ENCODE peak calls at places on chromosomes 3 and 15, in five cellular contexts. L, B, E, C and Q are unnamed samples. For H3K4me1, the result is how much of the 10 kb centered on the place peaks cover.

GRCh38 chr3:58521002-58521670 is 15.9 kb downstream of the ACOX2 start:
- DNase-seq in L (no peak), B (no peak), E (no peak), C (no peak), Q (peak)

GRCh38 chr15:95324596-95325135 is 1005.8 kb upstream of the NR2F2 start:
- DNase-seq in L (no peak), B (no peak), E (no peak), C (no peak), Q (no peak)

GRCh38 chr3:54427951-54428871 is 305.9 kb downstream of the CACNA2D3 start:
- DNase-seq in L (peak), B (peak), E (peak), C (peak), Q (peak)

GRCh38 chr3:66797916-66798560 is 200.1 kb upstream of the KBTBD8 start:
- DNase-seq in L (peak), B (peak), E (no peak), C (no peak), Q (peak)

GRCh38 chr15:80830677-80831076 is 51.5 kb downstream of the CEMIP start:
- DNase-seq in L (no peak), B (no peak), E (no peak), C (no peak), Q (no peak)

GRCh38 chr3:128650096-128651050 is at the start of gene RPN1:
- DNase-seq in L (peak), B (peak), E (peak), C (peak), Q (peak)

GRCh38 chr3:139538733-139539132 is 809 bp downstream of the RBP1 start:
- DNase-seq in L (peak), B (peak), E (peak), C (no peak), Q (peak)

GRCh38 chr15:99720533-99720932 is 12.7 kb downstream of the LYSMD4 start:
- DNase-seq in L (no peak), B (no peak), E (peak), C (no peak), Q (no peak)

GRCh38 chr15:66993874-66994696 is 71.3 kb upstream of the SMAD3 start:
- DNase-seq in L (no peak), B (no peak), E (no peak), C (no peak), Q (no peak)

GRCh38 chr15:55289011-55289572 is 521 bp downstream of the RAB27A start:
- DNase-seq in L (peak), B (peak), E (peak), C (peak), Q (peak)

GRCh38 chr3:101701696-101702634 is 15.4 kb upstream of the RPL24 start:
- DNase-seq in L (no peak), B (no peak), E (no peak), C (no peak), Q (no peak)

GRCh38 chr3:138082085-138082991 is 33.1 kb downstream of the DZIP1L start:
- DNase-seq in L (no peak), B (no peak), E (no peak), C (peak), Q (no peak)

GRCh38 chr3:175469124-175469523 is 610.0 kb downstream of the NAALADL2 start:
- DNase-seq in L (no peak), B (no peak), E (no peak), C (no peak), Q (no peak)

GRCh38 chr3:64992462-64993285 is 304.9 kb upstream of the ADAMTS9 start:
- DNase-seq in L (peak), B (no peak), E (no peak), C (no peak), Q (peak)

GRCh38 chr3:82048711-82049110 is 287.3 kb upstream of the GBE1 start:
- DNase-seq in L (no peak), B (no peak), E (no peak), C (no peak), Q (no peak)

GRCh38 chr3:170717410-170718402 is 131.8 kb upstream of the SLC7A14 start:
- DNase-seq in L (peak), B (no peak), E (no peak), C (no peak), Q (no peak)

GRCh38 chr3:194003128-194004057 is 132.6 kb upstream of the HES1 start:
- DNase-seq in L (peak), B (peak), E (peak), C (peak), Q (peak)

GRCh38 chr3:158452324-158452723 is 118.7 kb upstream of the MLF1 start:
- DNase-seq in L (no peak), B (no peak), E (no peak), C (no peak), Q (no peak)

GRCh38 chr3:141659821-141660597 is 78.1 kb upstream of the RNF7 start:
- DNase-seq in L (peak), B (peak), E (peak), C (peak), Q (peak)

GRCh38 chr3:98325055-98325454 is 28.6 kb upstream of the OR5K4 start:
- DNase-seq in L (peak), B (peak), E (no peak), C (no peak), Q (peak)

GRCh38 chr3:170961616-170962400 is 53.4 kb upstream of the EIF5A2 start:
- DNase-seq in L (no peak), B (peak), E (no peak), C (peak), Q (no peak)

GRCh38 chr3:71447803-71448202 is 135.7 kb downstream of the FOXP1 start:
- DNase-seq in L (no peak), B (no peak), E (no peak), C (no peak), Q (no peak)

GRCh38 chr15:100703032-100703578 is 100.7 kb downstream of the ASB7 start:
- DNase-seq in L (no peak), B (no peak), E (peak), C (peak), Q (peak)

GRCh38 chr3:99920530-99921376 is 103.1 kb downstream of the CMSS1 start:
- DNase-seq in L (peak), B (peak), E (no peak), C (peak), Q (peak)

GRCh38 chr3:70108072-70108471 is 108.5 kb downstream of the SAMMSON start:
- DNase-seq in L (peak), B (peak), E (no peak), C (peak), Q (peak)

GRCh38 chr3:112126501-112126900 is 6.5 kb downstream of the GCSAM start:
- DNase-seq in L (no peak), B (no peak), E (no peak), C (no peak), Q (peak)
- H3K4me1 ChIP-seq in L (under half), B (under half), E (under half), C (under half), Q (under half)

DNA sequence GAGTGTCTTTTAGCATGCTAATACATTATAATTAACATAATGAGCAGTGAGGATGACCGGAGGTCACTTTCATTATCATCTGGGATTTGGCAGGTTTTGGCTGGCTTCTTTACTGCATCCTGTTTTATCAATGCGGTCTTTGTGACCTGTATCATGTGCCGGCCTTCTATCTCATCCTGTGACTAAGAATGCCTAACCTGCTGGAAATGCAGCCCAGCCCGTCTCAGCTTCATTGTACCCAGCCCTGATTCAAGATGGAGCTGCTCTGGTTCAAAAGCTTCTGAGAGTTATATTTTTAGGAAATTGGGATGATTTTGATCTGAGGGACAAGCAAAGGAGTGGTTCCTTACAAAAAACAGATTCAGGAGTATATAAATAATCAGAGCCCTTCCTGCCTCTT is 9.2 kb upstream of the ZBTB20 start:
- DNase-seq in L (peak), B (no peak), E (no peak), C (no peak), Q (no peak)
- H3K27ac ChIP-seq in L (no peak), B (no peak), E (peak), C (no peak), Q (no peak)

DNA sequence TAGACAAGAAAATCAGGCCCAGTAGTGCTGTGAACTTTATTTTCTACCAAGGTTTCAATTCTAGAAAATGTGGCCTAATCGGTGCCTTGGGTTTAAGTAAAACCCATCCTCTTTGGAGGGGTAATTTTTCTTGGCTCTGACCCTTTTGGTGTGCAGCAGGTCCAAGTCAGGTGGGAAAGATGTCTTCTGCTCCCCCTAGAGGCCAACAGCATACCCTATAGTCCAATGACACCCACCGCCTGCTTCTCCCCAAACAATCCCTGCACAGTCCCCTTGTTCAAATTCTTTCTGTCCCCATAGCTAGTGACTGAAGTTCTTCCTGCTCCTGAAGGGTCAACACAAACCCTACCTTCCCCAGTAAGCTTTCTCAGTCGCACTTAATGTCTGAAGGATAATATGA is 261.8 kb upstream of the GOLGA6L4 start:
- DNase-seq in L (no peak), B (no peak), E (no peak), C (peak), Q (peak)
- TF ChIP-seq CTCF in L (no peak), B (no peak), E (no peak), C (no peak), Q (peak)

DNA sequence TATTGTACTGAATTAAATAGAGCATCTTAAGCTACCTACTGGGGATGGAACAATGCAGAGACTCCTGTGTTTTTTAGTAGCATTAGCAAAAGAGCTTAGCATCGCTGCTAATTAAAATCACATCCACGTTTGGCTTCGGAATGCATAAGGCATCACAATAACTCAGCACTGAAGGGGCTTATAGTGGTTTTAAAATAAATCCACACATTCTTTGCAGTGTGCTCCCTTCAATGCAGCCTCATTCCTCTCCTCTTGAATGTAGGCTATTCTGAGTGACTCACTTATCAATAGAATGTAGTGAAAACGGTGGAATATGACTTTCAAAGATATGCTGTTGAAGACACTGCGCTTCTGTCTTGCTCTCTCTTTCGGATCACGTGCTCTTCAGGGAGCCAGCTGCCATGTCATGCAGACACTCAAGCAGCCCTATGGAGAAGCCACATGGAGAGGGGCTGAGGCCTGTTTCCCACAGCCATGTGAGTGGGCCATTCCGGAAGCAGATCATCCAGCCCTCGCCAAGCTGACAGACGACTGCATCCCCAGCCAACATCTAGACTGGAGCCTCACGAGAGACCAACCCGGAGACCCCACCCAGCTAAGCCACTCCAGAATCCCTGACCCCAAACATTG is 87.4 kb downstream of the CRYGS start:
- DNase-seq in L (no peak), B (no peak), E (no peak), C (no peak), Q (no peak)
- H3K4me1 ChIP-seq in L (under half), B (under half), E (under half), C (under half), Q (under half)

DNA sequence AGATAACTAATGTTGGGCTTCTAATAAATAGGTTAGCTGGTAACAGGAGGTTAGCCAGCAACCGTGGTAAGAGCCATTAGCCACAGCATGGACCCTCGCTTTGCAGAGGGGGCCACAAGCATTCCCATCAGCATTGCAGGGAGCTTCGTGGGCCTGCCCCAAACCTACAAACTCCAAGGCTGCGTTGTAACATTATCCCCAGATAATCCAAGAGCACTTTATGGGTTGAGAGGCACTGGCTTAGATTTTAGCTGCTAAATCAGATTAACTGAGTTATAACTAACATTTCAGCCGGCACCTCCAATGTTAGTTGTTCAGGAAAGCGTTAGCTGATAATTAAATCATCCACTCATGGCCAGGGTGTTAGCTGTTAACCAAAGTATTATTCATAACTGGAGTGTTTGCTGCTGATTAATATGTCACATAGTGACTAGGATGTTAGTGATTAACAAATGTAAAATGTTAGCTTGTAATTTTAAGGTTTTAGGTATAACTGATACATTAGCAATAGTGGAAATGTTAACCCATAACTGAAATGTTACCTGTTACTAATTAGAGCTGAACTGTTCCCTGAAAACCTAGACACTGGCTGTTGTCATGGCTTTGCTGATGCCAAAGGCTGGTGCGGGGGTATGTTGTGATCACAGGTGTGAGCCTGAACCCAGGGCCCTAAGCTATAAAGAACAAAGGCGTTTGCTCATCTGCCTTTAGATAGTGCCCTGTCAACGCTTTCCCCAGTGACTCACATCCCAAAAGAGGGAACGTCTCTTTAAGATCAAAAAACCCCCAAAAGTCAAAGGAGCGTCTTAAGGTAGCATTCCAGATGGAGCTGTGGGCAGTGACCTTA is 56.3 kb downstream of the SLC6A6 start:
- DNase-seq in L (no peak), B (no peak), E (no peak), C (no peak), Q (no peak)
- H3K27ac ChIP-seq in L (no peak), B (no peak), E (peak), C (peak), Q (no peak)

DNA sequence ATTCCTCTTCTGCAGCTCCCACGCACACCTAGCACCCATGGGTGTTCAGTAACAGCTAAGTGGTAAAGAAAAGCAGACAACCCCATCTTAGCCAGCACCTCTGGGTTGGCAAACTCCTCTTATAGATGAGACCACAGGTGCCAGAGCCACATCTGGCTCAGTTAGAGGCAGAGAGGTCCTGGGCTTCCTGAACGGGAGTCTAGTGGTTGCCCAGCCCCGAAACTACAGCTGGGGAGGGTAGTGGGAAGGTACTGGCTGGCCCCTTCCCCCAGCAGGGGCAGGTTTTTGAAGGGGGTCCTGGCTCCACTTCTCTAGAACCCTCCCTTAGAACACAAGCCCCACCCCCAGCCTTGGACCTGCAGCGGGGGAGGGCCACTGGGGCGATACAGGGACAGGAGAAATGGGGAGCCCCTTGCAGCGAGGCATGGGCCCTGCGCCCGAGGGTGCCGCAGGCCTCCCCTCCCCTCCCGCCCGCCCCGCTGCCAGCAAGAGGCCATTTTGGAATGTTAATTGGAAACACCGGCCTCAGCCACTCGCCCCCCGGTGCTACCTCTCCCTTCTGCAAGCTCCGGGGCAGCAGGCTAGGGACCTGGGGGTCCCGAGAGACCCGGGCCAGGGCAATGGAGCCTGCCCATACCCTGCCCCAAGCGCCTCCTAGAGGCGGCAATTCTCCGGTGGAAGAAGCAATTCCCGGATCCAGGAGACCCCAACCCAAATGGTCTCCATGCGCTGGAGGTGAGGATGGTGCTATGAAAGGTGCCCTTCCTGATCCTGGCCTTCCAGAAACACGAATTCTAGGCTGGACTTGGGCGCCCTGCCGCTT is 1.5 kb downstream of the DUSP7 start:
- DNase-seq in L (no peak), B (peak), E (no peak), C (no peak), Q (peak)
- TF ChIP-seq CTCF in L (no peak), B (no peak), E (no peak), C (peak), Q (peak)

GRCh38 chr3:49024449-49024848 is 2.5 kb downstream of the NDUFAF3 start:
- DNase-seq in L (no peak), B (no peak), E (no peak), C (no peak), Q (no peak)

GRCh38 chr3:49021813-49022720 is at the start of gene NDUFAF3:
- DNase-seq in L (peak), B (peak), E (peak), C (peak), Q (peak)

GRCh38 chr3:49025005-49025792 is 3.3 kb downstream of the NDUFAF3 start:
- DNase-seq in L (no peak), B (no peak), E (no peak), C (no peak), Q (no peak)

GRCh38 chr3:49022751-49023171 is 840 bp downstream of the NDUFAF3 start:
- DNase-seq in L (no peak), B (no peak), E (no peak), C (peak), Q (peak)

GRCh38 chr3:49023775-49024174 is 1.9 kb downstream of the NDUFAF3 start:
- DNase-seq in L (no peak), B (no peak), E (no peak), C (no peak), Q (no peak)
- H3K4me1 ChIP-seq in L (under half), B (under half), E (under half), C (under half), Q (under half)

DNA sequence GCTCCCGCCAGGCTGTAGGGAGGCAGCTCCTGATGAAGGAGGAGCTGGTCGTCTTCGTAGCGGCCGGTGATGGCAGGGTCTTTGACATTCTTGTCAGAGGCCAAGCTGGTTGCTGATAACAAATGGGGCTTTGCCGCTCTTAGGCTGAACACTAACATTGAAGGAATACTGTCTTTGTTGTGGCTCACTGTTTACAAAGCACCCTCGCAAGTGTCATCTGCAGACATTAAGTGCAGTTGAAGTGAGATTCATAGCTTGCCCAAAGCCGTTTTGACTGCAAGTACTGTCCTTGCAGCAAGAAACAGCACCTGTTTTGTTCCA is 509 bp downstream of the SENP2 start:
- DNase-seq in L (no peak), B (no peak), E (no peak), C (no peak), Q (no peak)
- H3K27ac ChIP-seq in L (peak), B (peak), E (peak), C (peak), Q (peak)

GRCh38 chr15:68995754-68996141 is 18.7 kb upstream of the NOX5 start:
- DNase-seq in L (no peak), B (no peak), E (no peak), C (no peak), Q (no peak)
- TF ChIP-seq CTCF in L (no peak), B (no peak), E (no peak), C (no peak), Q (no peak)